ENCODE peak calls at places on chromosomes 4 and X, in eight cellular contexts. C is GDM1; V is T-helper 1 cell; X is substantia nigra; I is stimulated activated naive B cell treated with anti-CD40 and anti-IgM and Interleukin-4, amounts not matched to agents 10 μg/mL and 1 μg/mL and 100 μg/mL, for 72 hours; J is astrocyte of the spinal cord; U is AG04449; A is NCI-H1694 treated with DMSO at 0.1 percent for 48 hours. P is an unnamed sample.

GRCh38 chr4:75142850-75143249 is 209.9 kb downstream of the PARM1 start:
- DNase-seq in V (no peak), X (no peak), J (no peak), I (no peak), U (no peak), A (no peak), C (no peak), P (no peak)

GRCh38 chrX:28920554-28920953 is 333.3 kb downstream of the IL1RAPL1 start:
- DNase-seq in X (no peak), V (no peak), C (no peak), J (peak), U (no peak), A (no peak), I (no peak), P (peak)

GRCh38 chr4:10346023-10346422 is 111.2 kb downstream of the ZNF518B start:
- DNase-seq in C (no peak), V (no peak), A (no peak), U (no peak), J (no peak), I (no peak), X (no peak), P (no peak)

GRCh38 chr4:186132577-186133277 is 28.2 kb downstream of the FAM149A start:
- DNase-seq in C (no peak), X (no peak), A (no peak), V (no peak), I (no peak), U (no peak), J (peak), P (no peak)

GRCh38 chr4:11421116-11421515 is 7.6 kb downstream of the HS3ST1 start:
- DNase-seq in C (no peak), A (no peak), I (no peak), X (no peak), U (no peak), J (peak), V (no peak), P (no peak)

GRCh38 chr4:81919810-81920209 is 448.1 kb upstream of the RASGEF1B start:
- DNase-seq in J (no peak), U (no peak), I (no peak), X (no peak), C (no peak), V (no peak), A (no peak), P (no peak)

GRCh38 chr4:175308236-175308635 is 390.1 kb downstream of the ADAM29 start:
- DNase-seq in A (no peak), I (no peak), V (no peak), U (no peak), X (no peak), J (peak), C (no peak), P (no peak)

GRCh38 chr4:123114915-123115756 is 192.7 kb upstream of the NUDT6 start:
- DNase-seq in A (no peak), J (no peak), C (no peak), X (no peak), I (no peak), U (no peak), V (no peak), P (no peak)

GRCh38 chr4:73856518-73856917 is 3.4 kb downstream of the PF4V1 start:
- DNase-seq in V (no peak), A (no peak), J (peak), I (no peak), X (no peak), C (no peak), U (no peak), P (no peak)

GRCh38 chr4:74056114-74056857 is 17.8 kb upstream of the CXCL3 start:
- DNase-seq in C (peak), A (no peak), X (no peak), I (no peak), J (peak), U (no peak), V (no peak), P (no peak)